ENCODE peak calls at places on chromosomes 2 and 18, in eight cellular contexts. H is K562, R is testis, X is uterus, N is gastrocnemius medialis, K is heart left ventricle, M is prostate gland, O is HepG2. Z is an unnamed sample. For H3K27me3, the result is how much of the 10 kb centered on the place peaks cover.

GRCh38 chr2:236848467-236848866 is 237.2 kb upstream of the COPS8 start:
- DNase-seq in H (no peak), R (no peak), X (no peak), N (no peak), K (no peak), M (no peak), O (no peak), Z (no peak)

GRCh38 chr2:105712166-105712915 is 32.4 kb upstream of the NCK2 start:
- DNase-seq in H (no peak), R (no peak), X (no peak), N (no peak), K (no peak), M (no peak), O (peak), Z (no peak)

GRCh38 chr2:20164061-20164733 is 60.7 kb downstream of the SDC1 start:
- DNase-seq in H (no peak), R (no peak), X (no peak), N (no peak), K (no peak), M (no peak), O (no peak), Z (no peak)

GRCh38 chr2:152500777-152501176 is 165.8 kb downstream of the FMNL2 start:
- DNase-seq in H (no peak), R (no peak), X (no peak), N (no peak), K (no peak), M (no peak), O (no peak), Z (no peak)

GRCh38 chr2:223469270-223470057 is 132.7 kb downstream of the SCG2 start:
- DNase-seq in H (no peak), R (peak), X (peak), N (peak), K (peak), M (no peak), O (no peak), Z (no peak)

GRCh38 chr2:85723707-85724360 is 29.7 kb downstream of the GNLY start:
- DNase-seq in H (no peak), R (no peak), X (no peak), N (no peak), K (no peak), M (no peak), O (no peak), Z (no peak)

GRCh38 chr2:134268265-134268664 is 14.4 kb downstream of the MGAT5 start:
- DNase-seq in H (no peak), R (no peak), X (no peak), N (no peak), K (peak), M (no peak), O (no peak), Z (no peak)

GRCh38 chr2:220855296-220855695 is 716.8 kb downstream of the EPHA4 start:
- DNase-seq in H (no peak), R (no peak), X (no peak), N (no peak), K (peak), M (no peak), O (no peak), Z (no peak)

GRCh38 chr18:959854-960253 is 55.2 kb downstream of the ADCYAP1 start:
- DNase-seq in H (no peak), R (no peak), X (no peak), N (no peak), K (no peak), M (no peak), O (no peak), Z (no peak)

GRCh38 chr2:219398721-219399333 is 11.1 kb upstream of the DNPEP start:
- DNase-seq in H (no peak), R (no peak), X (no peak), N (peak), K (no peak), M (no peak), O (peak), Z (no peak)

GRCh38 chr2:122736279-122736678 is 980.8 kb downstream of the TSN start:
- DNase-seq in H (no peak), R (no peak), X (no peak), N (no peak), K (no peak), M (no peak), O (no peak), Z (no peak)

GRCh38 chr2:42452545-42452944 is 41.2 kb downstream of the KCNG3 start:
- DNase-seq in H (no peak), R (no peak), X (no peak), N (no peak), K (no peak), M (no peak), O (no peak), Z (no peak)

GRCh38 chr2:85838641-85839040 is 50.1 kb downstream of the ST3GAL5 start:
- DNase-seq in H (no peak), R (no peak), X (no peak), N (no peak), K (no peak), M (no peak), O (no peak), Z (no peak)

GRCh38 chr2:73426161-73426560 is 40.5 kb downstream of the ALMS1 start:
- DNase-seq in H (no peak), R (no peak), X (no peak), N (no peak), K (no peak), M (no peak), O (no peak), Z (no peak)

GRCh38 chr18:56402872-56403516 is 235.4 kb downstream of the TXNL1 start:
- DNase-seq in H (no peak), R (no peak), X (no peak), N (no peak), K (no peak), M (no peak), O (no peak), Z (no peak)

GRCh38 chr2:99615247-99615771 is 125.5 kb upstream of the REV1 start:
- DNase-seq in H (peak), R (no peak), X (no peak), N (peak), K (no peak), M (no peak), O (peak), Z (no peak)

GRCh38 chr18:61901334-61901986 is 8.7 kb upstream of the RNF152 start:
- DNase-seq in H (peak), R (peak), X (peak), N (no peak), K (peak), M (peak), O (peak), Z (peak)

GRCh38 chr2:226411727-226412360 is 387.8 kb downstream of the IRS1 start:
- DNase-seq in H (no peak), R (no peak), X (no peak), N (no peak), K (no peak), M (no peak), O (peak), Z (no peak)

GRCh38 chr2:12262681-12263436 is 453.9 kb upstream of the TRIB2 start:
- DNase-seq in H (no peak), R (no peak), X (peak), N (peak), K (no peak), M (no peak), O (no peak), Z (peak)

GRCh38 chr2:37324786-37325624 is at the start of gene PRKD3:
- DNase-seq in H (peak), R (peak), X (peak), N (peak), K (peak), M (peak), O (peak), Z (no peak)

GRCh38 chr2:149261672-149262071 is 68.7 kb upstream of the LYPD6 start:
- DNase-seq in H (no peak), R (no peak), X (no peak), N (no peak), K (no peak), M (no peak), O (no peak), Z (no peak)

GRCh38 chr2:22340711-22341110 is 1044.3 kb upstream of the KLHL29 start:
- DNase-seq in H (no peak), R (no peak), X (no peak), N (no peak), K (no peak), M (no peak), O (no peak), Z (no peak)

GRCh38 chr2:178855151-178855550 is 47.9 kb upstream of the TTN start:
- DNase-seq in H (no peak), R (no peak), X (no peak), N (no peak), K (no peak), M (no peak), O (no peak), Z (no peak)

GRCh38 chr2:4381773-4382172 is 678.4 kb downstream of the DCDC2C start:
- DNase-seq in H (no peak), R (no peak), X (no peak), N (no peak), K (no peak), M (no peak), O (no peak), Z (no peak)

GRCh38 chr2:236606023-236606422 is 36.4 kb downstream of the ACKR3 start:
- DNase-seq in H (no peak), R (no peak), X (no peak), N (no peak), K (no peak), M (no peak), O (no peak), Z (no peak)

GRCh38 chr2:96950391-96951124 is 35.8 kb downstream of the FAM178B start:
- DNase-seq in H (peak), R (peak), X (peak), N (no peak), K (no peak), M (no peak), O (no peak), Z (peak)

GRCh38 chr18:34661464-34662087 is 48.5 kb upstream of the DTNA start:
- DNase-seq in H (peak), R (no peak), X (no peak), N (no peak), K (no peak), M (no peak), O (peak), Z (no peak)

GRCh38 chr2:196827356-196827755 is 18.2 kb upstream of the C2orf66 start:
- DNase-seq in H (no peak), R (no peak), X (no peak), N (no peak), K (no peak), M (no peak), O (no peak), Z (no peak)

GRCh38 chr18:35941299-35941698 is 31.2 kb upstream of the RMP24 start:
- DNase-seq in H (no peak), R (no peak), X (no peak), N (no peak), K (no peak), M (no peak), O (no peak), Z (no peak)

GRCh38 chr2:226354434-226354833 is 445.2 kb downstream of the IRS1 start:
- DNase-seq in H (no peak), R (no peak), X (no peak), N (no peak), K (peak), M (no peak), O (no peak), Z (no peak)

GRCh38 chr2:181806039-181806392 is 85.5 kb upstream of the ITPRID2 start:
- DNase-seq in H (no peak), R (peak), X (no peak), N (no peak), K (no peak), M (no peak), O (no peak), Z (no peak)

GRCh38 chr2:234292205-234292954 is 204.5 kb downstream of the ARL4C start:
- DNase-seq in H (no peak), R (no peak), X (no peak), N (no peak), K (peak), M (no peak), O (no peak), Z (no peak)

GRCh38 chr18:41864216-41864615 is 90.8 kb upstream of the PIK3C3 start:
- DNase-seq in H (no peak), R (no peak), X (no peak), N (no peak), K (no peak), M (no peak), O (no peak), Z (no peak)

GRCh38 chr2:199366406-199366805 is 91.3 kb downstream of the SATB2 start:
- DNase-seq in H (no peak), R (no peak), X (no peak), N (no peak), K (no peak), M (no peak), O (peak), Z (no peak)

GRCh38 chr2:199364153-199364552 is 93.6 kb downstream of the SATB2 start:
- DNase-seq in H (no peak), R (no peak), X (no peak), N (no peak), K (no peak), M (no peak), O (peak), Z (no peak)
- H3K27ac ChIP-seq in H (no peak), R (no peak), X (no peak), N (no peak), K (no peak), M (no peak), O (no peak), Z (no peak)

DNA sequence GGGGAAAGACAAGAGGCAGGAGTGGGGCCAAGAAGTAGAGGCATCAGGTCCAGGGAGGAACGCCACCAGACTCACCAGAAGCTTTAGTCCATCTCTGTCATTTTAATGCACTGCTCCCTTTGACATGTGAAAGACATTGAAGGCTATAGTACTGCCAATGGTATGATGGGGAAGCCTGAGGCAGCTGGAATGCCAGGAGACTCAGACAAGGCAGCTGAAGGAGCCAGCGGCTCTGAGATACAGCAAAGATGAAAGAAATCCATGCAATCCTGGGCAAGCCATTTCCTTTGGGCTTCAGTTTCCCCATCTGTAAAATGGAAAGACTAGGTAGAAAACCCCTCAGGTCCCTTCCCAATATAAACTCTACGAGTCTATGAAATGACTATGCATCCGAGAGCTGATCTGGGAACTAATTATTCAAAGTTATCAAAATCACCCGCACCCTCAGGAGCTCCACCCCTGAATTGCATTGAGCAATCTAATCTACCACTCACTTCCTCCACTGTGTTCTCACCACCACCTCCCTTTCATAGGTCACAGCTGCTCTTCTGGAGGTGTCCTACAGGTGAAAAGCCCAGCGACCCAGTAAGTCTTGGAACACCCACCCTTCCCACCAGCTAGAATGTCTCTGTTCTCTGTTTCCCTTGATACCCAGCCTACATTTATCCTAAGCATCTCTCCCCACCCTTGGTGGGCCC is 3.1 kb downstream of the CXCR2 start:
- DNase-seq in H (no peak), R (no peak), X (no peak), N (no peak), K (no peak), M (no peak), O (no peak), Z (no peak)
- H3K27me3 ChIP-seq in H (under half), R (under half), X (under half), N (under half), K (under half), M (under half), O (under half), Z (under half)

GRCh38 chr18:22040527-22040926 is 128.9 kb upstream of the GATA6 start:
- DNase-seq in H (no peak), R (no peak), X (no peak), N (no peak), K (no peak), M (no peak), O (no peak), Z (no peak)
- TF ChIP-seq POLR2A in H (no peak), R (no peak), X (no peak), N (no peak), K (no peak), M (no peak), O (no peak), Z (no peak)

GRCh38 chr2:10305715-10306114 is 3.0 kb downstream of the HPCAL1 start:
- DNase-seq in H (no peak), R (peak), X (no peak), N (no peak), K (no peak), M (no peak), O (peak), Z (no peak)
- H3K27ac ChIP-seq in H (no peak), R (no peak), X (peak), N (no peak), K (peak), M (no peak), O (no peak), Z (no peak)

GRCh38 chr2:232929303-232930123 is 59.4 kb downstream of the SNORC start:
- DNase-seq in H (no peak), R (no peak), X (no peak), N (no peak), K (no peak), M (no peak), O (no peak), Z (no peak)

GRCh38 chr2:232927041-232927792 is 57.2 kb downstream of the SNORC start:
- DNase-seq in H (no peak), R (no peak), X (no peak), N (no peak), K (no peak), M (no peak), O (no peak), Z (no peak)

GRCh38 chr2:232928564-232929302 is 58.7 kb downstream of the SNORC start:
- DNase-seq in H (no peak), R (no peak), X (no peak), N (no peak), K (no peak), M (no peak), O (no peak), Z (no peak)

GRCh38 chr2:232926448-232927040 is 56.5 kb downstream of the SNORC start:
- DNase-seq in H (peak), R (no peak), X (no peak), N (no peak), K (no peak), M (no peak), O (no peak), Z (no peak)

DNA sequence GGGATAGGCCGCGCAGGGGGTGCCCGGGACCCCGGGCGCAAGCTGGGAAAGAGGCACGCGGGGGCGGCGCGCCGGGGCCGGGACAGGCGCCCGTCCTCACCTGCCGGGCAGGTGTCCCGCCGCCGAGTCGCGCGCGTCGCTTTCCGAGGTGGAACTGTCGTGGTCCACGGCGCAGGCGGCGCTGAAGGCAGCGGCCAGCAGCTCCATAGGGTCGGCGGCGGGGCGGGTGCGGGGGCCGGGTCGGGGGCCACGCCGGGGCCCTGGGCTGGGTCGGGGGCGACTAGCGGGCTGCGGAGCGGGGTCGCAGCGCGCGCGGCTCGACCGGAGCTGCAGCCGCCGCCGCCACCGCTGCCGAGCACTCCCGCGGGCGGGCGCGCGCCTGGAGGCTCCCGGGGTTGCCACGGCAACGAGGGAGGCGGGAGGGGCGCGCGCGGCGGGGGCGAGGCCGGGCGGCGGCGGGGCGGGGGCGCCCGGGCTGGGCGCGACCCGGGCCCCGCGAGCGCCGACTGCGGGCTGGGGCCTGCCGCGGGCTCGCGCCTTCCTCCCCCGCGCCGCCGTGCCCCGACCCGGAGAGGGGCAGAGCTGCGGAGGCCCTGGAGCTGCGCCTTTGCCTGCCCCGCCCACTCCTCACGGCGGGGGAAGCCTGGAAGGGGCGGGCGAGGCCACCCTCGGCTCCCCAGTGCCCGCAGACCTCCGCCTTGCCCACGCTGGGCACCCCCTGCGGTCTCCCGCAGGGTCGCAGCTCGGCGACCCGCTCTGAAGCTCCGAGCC is 57.9 kb downstream of the SNORC start:
- DNase-seq in H (no peak), R (peak), X (no peak), N (no peak), K (no peak), M (no peak), O (no peak), Z (no peak)
- H3K27me3 ChIP-seq in H (under half), R (under half), X (under half), N (under half), K (under half), M (under half), O (under half), Z (under half)

GRCh38 chr2:69177785-69178636 is 165.0 kb downstream of the ANTXR1 start:
- DNase-seq in H (peak), R (peak), X (peak), N (peak), K (peak), M (peak), O (peak), Z (peak)
- TF ChIP-seq POLR2A in H (peak), R (no peak), X (peak), N (peak), K (no peak), M (no peak), O (peak), Z (peak)

GRCh38 chr2:209771474-209772292 is at the start of gene UNC80:
- DNase-seq in H (peak), R (peak), X (peak), N (no peak), K (peak), M (peak), O (peak), Z (peak)
- H3K27ac ChIP-seq in H (no peak), R (peak), X (no peak), N (no peak), K (no peak), M (peak), O (no peak), Z (no peak)

Z was measured in ovary.